ENCODE peak calls at places on chromosomes 3 and 15, in five cellular contexts. F is neuronal stem cell, J is cardiac fibroblast, S is AG04449, I is AG04450. R is an unnamed sample.

GRCh38 chr3:181717505-181717904 is 5.8 kb downstream of the SOX2 start:
- DNase-seq in F (no peak), S (no peak), J (no peak), I (no peak), R (no peak)

GRCh38 chr3:149968216-149968615 is 2.5 kb downstream of the PFN2 start:
- DNase-seq in F (no peak), I (no peak), S (no peak), J (peak), R (peak)

GRCh38 chr3:127426444-127427168 is 138.8 kb upstream of the PRR20G start:
- DNase-seq in F (peak), S (no peak), I (no peak), J (no peak), R (no peak)

GRCh38 chr3:183158552-183159006 is 4.0 kb downstream of the LAMP3 start:
- DNase-seq in F (no peak), S (no peak), J (peak), I (no peak), R (peak)

GRCh38 chr15:31217067-31217466 is 109.6 kb upstream of the KLF13 start:
- DNase-seq in S (no peak), F (no peak), I (no peak), J (no peak), R (no peak)

GRCh38 chr3:12004741-12005513 is 739 bp downstream of the SYN2 start:
- DNase-seq in J (no peak), S (no peak), I (no peak), F (peak), R (peak)

GRCh38 chr3:48222616-48223513 is at the start of gene CAMP:
- DNase-seq in F (no peak), S (no peak), J (peak), I (no peak), R (peak)

GRCh38 chr3:107063351-107063750 is 313.9 kb upstream of the CCDC54 start:
- DNase-seq in J (peak), I (no peak), F (no peak), S (no peak), R (no peak)

GRCh38 chr15:72784233-72784876 is 797 bp upstream of the ADPGK start:
- DNase-seq in S (peak), F (peak), J (peak), I (peak), R (peak)

GRCh38 chr3:42683875-42684593 is 1.3 kb upstream of the KLHL40 start:
- DNase-seq in J (peak), F (no peak), I (peak), S (peak), R (peak)

GRCh38 chr3:14853280-14853956 is 34.7 kb downstream of the FGD5 start:
- DNase-seq in F (no peak), S (no peak), I (no peak), J (no peak), R (no peak)

GRCh38 chr15:56215769-56216168 is 27.9 kb downstream of the RFX7 start:
- DNase-seq in S (peak), J (peak), F (no peak), I (peak), R (peak)

GRCh38 chr3:29440321-29441019 is 159.6 kb downstream of the RBMS3 start:
- DNase-seq in J (no peak), I (no peak), S (no peak), F (peak), R (peak)
- H3K4me3 ChIP-seq in J (no peak), I (no peak), S (no peak), F (peak), R (peak)

DNA sequence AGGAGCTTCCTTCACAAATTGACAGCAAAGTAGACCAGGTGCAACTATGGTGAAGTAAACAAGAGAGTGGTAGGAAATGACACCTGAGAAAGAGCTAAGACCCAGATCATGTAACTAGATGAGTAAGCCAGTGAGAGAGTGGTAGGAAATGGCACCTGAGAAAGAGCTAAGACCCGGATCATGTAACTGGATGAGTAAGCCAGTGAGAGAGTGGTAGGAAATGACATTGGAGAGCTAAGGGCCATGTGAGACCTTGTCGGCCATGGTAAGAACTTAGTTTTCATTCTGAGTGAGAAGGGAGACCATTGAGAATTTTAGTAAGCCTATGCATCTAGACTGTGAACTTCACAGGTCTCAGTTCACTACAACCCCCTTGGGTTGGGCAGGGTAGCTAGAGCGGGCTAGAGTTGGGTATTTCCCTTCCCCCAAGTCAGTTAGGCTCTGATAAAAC is 5.4 kb upstream of the SENP7 start:
- DNase-seq in J (peak), S (no peak), I (no peak), F (no peak), R (no peak)
- H3K4me3 ChIP-seq in J (no peak), S (no peak), I (no peak), F (no peak), R (no peak)

DNA sequence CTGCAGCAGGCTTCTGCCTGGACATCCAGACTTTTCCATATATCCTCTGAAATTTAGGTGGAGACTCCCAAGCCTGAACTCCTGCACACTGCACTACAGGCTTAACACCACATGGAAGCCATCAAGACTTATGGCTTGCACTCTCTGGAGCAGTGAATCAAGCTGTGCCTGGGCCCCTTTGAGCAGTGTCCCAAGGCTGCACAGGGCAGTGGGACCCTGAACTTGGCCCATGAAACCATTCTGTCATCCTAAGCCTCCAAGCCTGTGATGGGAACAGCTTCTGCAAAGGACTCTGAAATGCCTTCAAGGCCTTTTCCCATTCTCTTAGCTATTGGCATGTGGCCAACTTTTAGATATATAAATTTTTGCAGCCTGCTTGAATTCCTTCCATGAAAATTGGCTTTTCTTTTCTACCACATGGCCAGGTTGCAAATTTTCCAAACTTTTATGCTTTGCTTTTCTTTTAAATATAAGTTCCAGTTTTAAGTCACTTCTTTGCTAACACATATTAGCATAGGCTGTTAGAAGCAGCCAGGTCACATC is 257.8 kb upstream of the DCBLD2 start:
- DNase-seq in S (no peak), F (no peak), J (no peak), I (no peak), R (no peak)
- H3K4me3 ChIP-seq in S (no peak), F (no peak), J (no peak), I (no peak), R (no peak)

GRCh38 chr3:18419232-18419631 is 5.9 kb downstream of the SATB1 start:
- DNase-seq in J (no peak), S (no peak), I (no peak), F (no peak), R (no peak)

GRCh38 chr3:18420584-18420983 is 4.6 kb downstream of the SATB1 start:
- DNase-seq in J (no peak), S (no peak), I (no peak), F (no peak), R (no peak)

GRCh38 chr3:18416332-18416731 is 8.8 kb downstream of the SATB1 start:
- DNase-seq in I (no peak), S (no peak), J (no peak), F (no peak), R (no peak)

GRCh38 chr3:18415836-18416235 is 9.3 kb downstream of the SATB1 start:
- DNase-seq in J (no peak), F (no peak), S (no peak), I (no peak), R (no peak)

DNA sequence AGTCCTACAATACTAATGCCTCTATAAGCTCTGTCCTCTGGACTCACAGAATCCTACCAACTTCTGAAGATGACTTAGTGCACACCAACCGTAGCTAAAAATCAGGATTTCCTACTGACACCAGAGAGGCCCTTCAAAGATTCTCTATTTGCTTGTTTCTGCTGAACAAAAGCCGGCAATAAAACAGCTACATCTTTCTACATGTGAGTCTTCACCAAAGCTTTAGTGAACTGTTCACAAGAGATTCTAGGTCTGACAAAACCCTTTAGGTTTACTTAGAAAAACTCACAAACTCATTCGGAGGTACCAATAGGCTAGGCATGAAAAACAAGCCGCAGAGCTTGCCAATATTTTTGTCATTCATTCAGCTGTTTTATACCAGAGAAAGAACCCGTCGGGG is 7.0 kb downstream of the SATB1 start:
- DNase-seq in J (no peak), F (no peak), I (no peak), S (no peak), R (no peak)
- H3K4me3 ChIP-seq in J (no peak), F (no peak), I (no peak), S (no peak), R (no peak)

R was measured in osteoblast.